ENCODE peak calls at places on chromosomes 1 and 21, in five cellular contexts. One of them, this sample, is unnamed. For H3K4me1, the result is how much of the 10 kb centered on the place peaks cover.

GRCh38 chr1:228118040-228118439 is 8.9 kb upstream of the MRPL55 start:
- DNase-seq in thoracic aorta: no peak
- DNase-seq in small intestine: no peak
- DNase-seq in mesendoderm: peak
- DNase-seq in mammary epithelial cell: no peak
- DNase-seq in this sample: no peak

GRCh38 chr1:6197746-6198427 is 1.5 kb downstream of the RPL22 start:
- DNase-seq in thoracic aorta: no peak
- DNase-seq in small intestine: no peak
- DNase-seq in mesendoderm: no peak
- DNase-seq in mammary epithelial cell: no peak
- DNase-seq in this sample: no peak

GRCh38 chr1:20089328-20090077 is 19.5 kb downstream of the PLA2G5 start:
- DNase-seq in thoracic aorta: no peak
- DNase-seq in small intestine: no peak
- DNase-seq in mesendoderm: peak
- DNase-seq in mammary epithelial cell: peak
- DNase-seq in this sample: no peak

GRCh38 chr1:77888071-77888428 is 374 bp upstream of the NEXN start:
- DNase-seq in thoracic aorta: no peak
- DNase-seq in small intestine: peak
- DNase-seq in mesendoderm: no peak
- DNase-seq in mammary epithelial cell: no peak
- DNase-seq in this sample: no peak

GRCh38 chr1:154574715-154575114 is 7.1 kb downstream of the CHRNB2 start:
- DNase-seq in thoracic aorta: no peak
- DNase-seq in small intestine: no peak
- DNase-seq in mesendoderm: peak
- DNase-seq in mammary epithelial cell: no peak
- DNase-seq in this sample: no peak

GRCh38 chr1:26281971-26282693 is 2.2 kb downstream of the SH3BGRL3 start:
- DNase-seq in thoracic aorta: no peak
- DNase-seq in small intestine: no peak
- DNase-seq in mesendoderm: peak
- DNase-seq in mammary epithelial cell: no peak
- DNase-seq in this sample: no peak

GRCh38 chr1:37721565-37721964 is 29.2 kb downstream of the CDCA8 start:
- DNase-seq in thoracic aorta: no peak
- DNase-seq in small intestine: no peak
- DNase-seq in mesendoderm: no peak
- DNase-seq in mammary epithelial cell: no peak
- DNase-seq in this sample: no peak

GRCh38 chr1:223765719-223766340 is 53.5 kb downstream of the CAPN2 start:
- DNase-seq in thoracic aorta: no peak
- DNase-seq in small intestine: no peak
- DNase-seq in mesendoderm: no peak
- DNase-seq in mammary epithelial cell: no peak
- DNase-seq in this sample: no peak

GRCh38 chr21:32515869-32516268 is 69.5 kb downstream of the TCP10L start:
- DNase-seq in thoracic aorta: no peak
- DNase-seq in small intestine: no peak
- DNase-seq in mesendoderm: no peak
- DNase-seq in mammary epithelial cell: no peak
- DNase-seq in this sample: no peak

GRCh38 chr1:201450721-201451291 is 18.2 kb downstream of the PHLDA3 start:
- DNase-seq in thoracic aorta: no peak
- DNase-seq in small intestine: no peak
- DNase-seq in mesendoderm: peak
- DNase-seq in mammary epithelial cell: no peak
- DNase-seq in this sample: peak

GRCh38 chr1:201584510-201584991 is 45.6 kb downstream of the NAV1 start:
- DNase-seq in thoracic aorta: no peak
- DNase-seq in small intestine: no peak
- DNase-seq in mesendoderm: no peak
- DNase-seq in mammary epithelial cell: no peak
- DNase-seq in this sample: peak

GRCh38 chr21:36705679-36706481 is 7.0 kb downstream of the SIM2 start:
- DNase-seq in thoracic aorta: no peak
- DNase-seq in small intestine: no peak
- DNase-seq in mesendoderm: peak
- DNase-seq in mammary epithelial cell: no peak
- DNase-seq in this sample: no peak

GRCh38 chr1:109923131-109923945 is 12.7 kb downstream of the CSF1 start:
- DNase-seq in thoracic aorta: no peak
- DNase-seq in small intestine: peak
- DNase-seq in mesendoderm: peak
- DNase-seq in mammary epithelial cell: no peak
- DNase-seq in this sample: no peak

GRCh38 chr1:52970149-52970548 is 43.1 kb downstream of the SCP2 start:
- DNase-seq in thoracic aorta: no peak
- DNase-seq in small intestine: peak
- DNase-seq in mesendoderm: peak
- DNase-seq in mammary epithelial cell: no peak
- DNase-seq in this sample: no peak

GRCh38 chr1:207027921-207028320 is 4.6 kb downstream of the C1orf116 start:
- DNase-seq in thoracic aorta: no peak
- DNase-seq in small intestine: no peak
- DNase-seq in mesendoderm: no peak
- DNase-seq in mammary epithelial cell: no peak
- DNase-seq in this sample: no peak

GRCh38 chr1:239893127-239893731 is 198.5 kb upstream of the FMN2 start:
- DNase-seq in thoracic aorta: no peak
- DNase-seq in small intestine: no peak
- DNase-seq in mesendoderm: no peak
- DNase-seq in mammary epithelial cell: no peak
- DNase-seq in this sample: no peak

GRCh38 chr1:232684331-232685105 is 54.6 kb upstream of the SIPA1L2 start:
- DNase-seq in thoracic aorta: no peak
- DNase-seq in small intestine: no peak
- DNase-seq in mesendoderm: no peak
- DNase-seq in mammary epithelial cell: peak
- DNase-seq in this sample: no peak

GRCh38 chr1:100883963-100884362 is 10.7 kb downstream of the EXTL2 start:
- DNase-seq in thoracic aorta: no peak
- DNase-seq in small intestine: peak
- DNase-seq in mesendoderm: no peak
- DNase-seq in mammary epithelial cell: peak
- DNase-seq in this sample: no peak

GRCh38 chr1:177032434-177032833 is 132.1 kb downstream of the ASTN1 start:
- DNase-seq in thoracic aorta: no peak
- DNase-seq in small intestine: no peak
- DNase-seq in mesendoderm: no peak
- DNase-seq in mammary epithelial cell: no peak
- DNase-seq in this sample: no peak

GRCh38 chr1:20731057-20731991 is 1.2 kb downstream of the SH2D5 start:
- DNase-seq in thoracic aorta: no peak
- DNase-seq in small intestine: no peak
- DNase-seq in mesendoderm: no peak
- DNase-seq in mammary epithelial cell: no peak
- DNase-seq in this sample: no peak

GRCh38 chr1:1146596-1146995 is 27.1 kb upstream of the TTLL10 start:
- DNase-seq in thoracic aorta: no peak
- DNase-seq in small intestine: no peak
- DNase-seq in mesendoderm: no peak
- DNase-seq in mammary epithelial cell: no peak
- DNase-seq in this sample: no peak

GRCh38 chr1:244460195-244460594 is 878 bp upstream of the CATSPERE start:
- DNase-seq in thoracic aorta: no peak
- DNase-seq in small intestine: peak
- DNase-seq in mesendoderm: peak
- DNase-seq in mammary epithelial cell: no peak
- DNase-seq in this sample: no peak

GRCh38 chr1:203954788-203955552 is 93.6 kb downstream of the SNRPE start:
- DNase-seq in thoracic aorta: no peak
- DNase-seq in small intestine: no peak
- DNase-seq in mesendoderm: no peak
- DNase-seq in mammary epithelial cell: no peak
- DNase-seq in this sample: no peak

GRCh38 chr1:160078392-160079195 is 2.7 kb upstream of the KCNJ9 start:
- DNase-seq in thoracic aorta: no peak
- DNase-seq in small intestine: peak
- DNase-seq in mesendoderm: peak
- DNase-seq in mammary epithelial cell: peak
- DNase-seq in this sample: no peak

GRCh38 chr1:212132040-212132439 is 96.5 kb downstream of the DTL start:
- DNase-seq in thoracic aorta: no peak
- DNase-seq in small intestine: no peak
- DNase-seq in mesendoderm: no peak
- DNase-seq in mammary epithelial cell: peak
- DNase-seq in this sample: no peak

GRCh38 chr1:211935448-211935970 is 99.8 kb downstream of the INTS7 start:
- DNase-seq in thoracic aorta: no peak
- DNase-seq in small intestine: no peak
- DNase-seq in mesendoderm: no peak
- DNase-seq in mammary epithelial cell: no peak
- DNase-seq in this sample: no peak

GRCh38 chr1:47210666-47211065 is 20.8 kb upstream of the PDZK1IP1 start:
- DNase-seq in thoracic aorta: no peak
- DNase-seq in small intestine: no peak
- DNase-seq in mesendoderm: peak
- DNase-seq in mammary epithelial cell: peak
- DNase-seq in this sample: no peak

GRCh38 chr1:213728593-213729536 is 258.9 kb upstream of the PROX1 start:
- DNase-seq in thoracic aorta: no peak
- DNase-seq in small intestine: no peak
- DNase-seq in mesendoderm: no peak
- DNase-seq in mammary epithelial cell: no peak
- DNase-seq in this sample: no peak

GRCh38 chr21:35840197-35840799 is 220.0 kb downstream of the SETD4 start:
- DNase-seq in thoracic aorta: peak
- DNase-seq in small intestine: peak
- DNase-seq in mesendoderm: peak
- DNase-seq in mammary epithelial cell: peak
- DNase-seq in this sample: no peak

GRCh38 chr1:12153181-12153785 is 13.5 kb upstream of the TNFRSF1B start:
- DNase-seq in thoracic aorta: peak
- DNase-seq in small intestine: no peak
- DNase-seq in mesendoderm: no peak
- DNase-seq in mammary epithelial cell: no peak
- DNase-seq in this sample: peak

GRCh38 chr1:184027751-184028682 is 9.5 kb downstream of the COLGALT2 start:
- DNase-seq in thoracic aorta: no peak
- DNase-seq in small intestine: no peak
- DNase-seq in mesendoderm: no peak
- DNase-seq in mammary epithelial cell: no peak
- DNase-seq in this sample: no peak

GRCh38 chr21:23438081-23438480 is 2169.2 kb downstream of the MRPL39 start:
- DNase-seq in thoracic aorta: no peak
- DNase-seq in small intestine: no peak
- DNase-seq in mesendoderm: no peak
- DNase-seq in mammary epithelial cell: no peak
- DNase-seq in this sample: no peak

DNA sequence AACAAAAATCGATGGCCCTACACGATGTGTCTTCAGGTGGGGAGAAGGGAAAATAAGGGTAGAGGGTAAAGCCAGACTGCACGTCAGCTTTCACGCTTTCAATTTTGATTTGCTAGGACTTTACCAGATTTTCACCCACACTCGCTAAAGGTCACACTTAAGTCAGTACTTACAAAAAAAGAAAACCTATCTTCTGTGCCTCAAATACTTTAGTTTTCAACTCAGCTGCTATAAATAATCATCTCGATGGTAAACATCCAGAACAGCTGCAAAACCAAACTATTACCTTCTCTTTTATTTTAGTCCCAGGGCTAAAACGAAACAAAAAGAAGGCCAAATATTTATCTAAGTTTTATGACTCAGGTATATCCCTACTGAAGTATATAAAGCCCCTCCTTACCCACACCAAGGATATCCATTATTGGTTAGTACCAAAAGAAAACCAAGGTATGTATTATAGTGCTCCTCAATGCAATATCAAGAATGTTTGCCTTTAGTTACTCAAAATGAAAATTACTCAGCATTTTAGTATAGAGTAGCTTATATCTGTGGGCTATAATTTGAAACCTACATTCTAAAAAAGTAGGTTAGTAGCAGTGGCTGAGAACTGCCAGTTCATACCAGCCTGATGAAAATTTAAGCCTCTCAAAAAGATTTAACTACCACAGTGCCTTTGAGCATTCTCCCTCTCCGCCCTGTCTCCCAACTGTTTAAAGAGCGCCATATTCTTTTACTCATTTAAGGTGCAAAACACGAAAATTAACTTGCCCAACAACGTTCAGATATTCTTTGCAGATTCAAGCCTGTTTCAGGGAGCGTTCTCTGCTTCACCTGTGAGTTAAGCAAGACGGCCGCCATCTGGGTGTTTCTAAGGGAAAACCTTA is 1.5 kb downstream of the CSDE1 start:
- DNase-seq in thoracic aorta: no peak
- DNase-seq in small intestine: peak
- DNase-seq in mesendoderm: no peak
- DNase-seq in mammary epithelial cell: no peak
- DNase-seq in this sample: no peak
- H3K4me1 ChIP-seq in thoracic aorta: under half
- H3K4me1 ChIP-seq in small intestine: under half
- H3K4me1 ChIP-seq in mesendoderm: under half
- H3K4me1 ChIP-seq in mammary epithelial cell: under half
- H3K4me1 ChIP-seq in this sample: under half

DNA sequence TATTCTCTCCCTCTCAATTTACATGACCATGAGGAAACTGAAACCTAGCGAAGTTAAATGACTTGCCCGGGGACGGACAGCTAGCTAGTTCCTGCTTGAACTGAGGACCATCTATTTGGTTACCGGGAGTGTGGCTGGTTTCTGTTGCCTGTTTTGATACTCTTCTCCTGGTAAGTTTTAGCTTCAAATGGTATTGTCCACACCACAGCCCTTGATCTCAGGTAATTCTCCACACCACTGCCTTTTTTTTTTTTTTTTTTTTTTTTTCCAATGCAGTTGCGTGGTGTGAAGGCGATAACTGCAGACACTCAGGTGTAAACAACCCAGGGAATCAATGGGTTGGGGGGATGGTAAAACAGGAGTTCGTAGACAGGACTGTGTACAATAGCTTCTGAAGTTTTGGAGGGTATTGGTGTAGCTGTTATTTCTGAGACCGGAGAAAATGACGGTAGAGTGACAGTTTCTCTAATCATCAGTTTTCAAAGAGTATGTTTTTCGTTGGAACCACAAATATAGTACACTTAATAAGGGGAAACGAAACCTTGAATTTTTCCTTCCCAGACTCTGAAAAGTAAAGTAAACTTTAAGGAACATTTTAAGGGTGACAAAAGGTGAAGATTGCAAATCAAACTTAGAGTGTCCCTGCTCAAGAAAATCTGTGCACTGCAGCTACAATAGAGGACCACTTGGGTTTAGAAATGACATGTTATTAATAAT is 125.3 kb upstream of the CACYBP start:
- DNase-seq in thoracic aorta: no peak
- DNase-seq in small intestine: peak
- DNase-seq in mesendoderm: peak
- DNase-seq in mammary epithelial cell: no peak
- DNase-seq in this sample: no peak
- H3K4me3 ChIP-seq in thoracic aorta: peak
- H3K4me3 ChIP-seq in small intestine: peak
- H3K4me3 ChIP-seq in mesendoderm: no peak
- H3K4me3 ChIP-seq in mammary epithelial cell: no peak
- H3K4me3 ChIP-seq in this sample: no peak

GRCh38 chr1:42742141-42742540 is 2.1 kb upstream of the CLDN19 start:
- DNase-seq in thoracic aorta: no peak
- DNase-seq in small intestine: no peak
- DNase-seq in mesendoderm: no peak
- DNase-seq in mammary epithelial cell: no peak
- DNase-seq in this sample: no peak
- H3K4me1 ChIP-seq in thoracic aorta: under half
- H3K4me1 ChIP-seq in small intestine: under half
- H3K4me1 ChIP-seq in mesendoderm: under half
- H3K4me1 ChIP-seq in mammary epithelial cell: under half
- H3K4me1 ChIP-seq in this sample: under half

GRCh38 chr1:55609630-55610029 is 394.5 kb upstream of the USP24 start:
- DNase-seq in thoracic aorta: no peak
- DNase-seq in small intestine: no peak
- DNase-seq in mesendoderm: no peak
- DNase-seq in mammary epithelial cell: no peak
- DNase-seq in this sample: no peak
- H3K4me3 ChIP-seq in thoracic aorta: no peak
- H3K4me3 ChIP-seq in small intestine: no peak
- H3K4me3 ChIP-seq in mesendoderm: no peak
- H3K4me3 ChIP-seq in mammary epithelial cell: no peak
- H3K4me3 ChIP-seq in this sample: no peak

This sample was measured in tibial artery.